ENCODE peak calls at places on chromosome 17, in ten cellular contexts. O is CD4-positive, CD25-positive, alpha-beta regulatory T cell; S is heart right ventricle; T is stomach; G is CD8-positive, alpha-beta T cell; Y is CD8-positive, alpha-beta memory T cell; D is left lung; X is prostate gland; Q is esophagus squamous epithelium; P is mammary epithelial cell. B is an unnamed sample. For H3K4me1, the result is how much of the 10 kb centered on the place peaks cover.

GRCh38 chr17:55577687-55578086 is 66.4 kb upstream of the SMIM36 start:
- DNase-seq in O (no peak), S (peak), T (no peak), G (no peak), Y (no peak), D (peak), X (no peak), Q (no peak), P (peak), B (peak)

GRCh38 chr17:39197380-39198185 is at the start of gene CACNB1:
- DNase-seq in O (peak), S (peak), T (peak), G (peak), Y (peak), D (peak), X (peak), Q (no peak), P (peak), B (peak)

GRCh38 chr17:34902761-34903325 is 58.4 kb downstream of the CCT6B start:
- DNase-seq in O (no peak), S (no peak), T (no peak), G (no peak), Y (no peak), D (no peak), X (no peak), Q (no peak), P (no peak), B (no peak)

GRCh38 chr17:79500738-79501533 is 109.9 kb downstream of the RBFOX3 start:
- DNase-seq in O (no peak), S (no peak), T (no peak), G (no peak), Y (no peak), D (no peak), X (no peak), Q (no peak), P (no peak), B (no peak)

GRCh38 chr17:77383613-77384608 is 243.1 kb downstream of the SEC14L1 start:
- DNase-seq in O (no peak), S (peak), T (peak), G (no peak), Y (no peak), D (no peak), X (peak), Q (no peak), P (peak), B (no peak)

GRCh38 chr17:36840796-36841195 is 96.5 kb upstream of the LHX1 start:
- DNase-seq in O (no peak), S (no peak), T (no peak), G (no peak), Y (no peak), D (no peak), X (no peak), Q (no peak), P (no peak), B (no peak)

GRCh38 chr17:13415877-13416416 is 185.8 kb downstream of the HS3ST3A1 start:
- DNase-seq in O (no peak), S (peak), T (no peak), G (no peak), Y (no peak), D (no peak), X (peak), Q (no peak), P (peak), B (no peak)

GRCh38 chr17:64118452-64118979 is 11.4 kb downstream of the ERN1 start:
- DNase-seq in O (no peak), S (peak), T (peak), G (no peak), Y (no peak), D (no peak), X (peak), Q (no peak), P (no peak), B (no peak)

GRCh38 chr17:7824021-7824924 is 9.7 kb upstream of the KDM6B start:
- DNase-seq in O (no peak), S (no peak), T (no peak), G (no peak), Y (no peak), D (no peak), X (no peak), Q (no peak), P (no peak), B (no peak)

GRCh38 chr17:21355586-21355985 is 20.6 kb upstream of the KCNJ12 start:
- DNase-seq in O (no peak), S (no peak), T (no peak), G (no peak), Y (no peak), D (no peak), X (no peak), Q (no peak), P (no peak), B (no peak)

GRCh38 chr17:35555695-35556094 is 4.9 kb downstream of the SLFN14 start:
- DNase-seq in O (no peak), S (no peak), T (no peak), G (no peak), Y (no peak), D (no peak), X (no peak), Q (no peak), P (no peak), B (no peak)

GRCh38 chr17:78937561-78937960 is 12.4 kb upstream of the TIMP2 start:
- DNase-seq in O (no peak), S (no peak), T (no peak), G (no peak), Y (no peak), D (no peak), X (no peak), Q (no peak), P (no peak), B (no peak)

GRCh38 chr17:78677303-78678219 is 100.4 kb upstream of the DNAH17 start:
- DNase-seq in O (no peak), S (no peak), T (no peak), G (no peak), Y (no peak), D (no peak), X (no peak), Q (no peak), P (no peak), B (no peak)

GRCh38 chr17:83176956-83177583 is 97.7 kb downstream of the METRNL start:
- DNase-seq in O (no peak), S (no peak), T (no peak), G (no peak), Y (no peak), D (no peak), X (no peak), Q (no peak), P (no peak), B (no peak)

GRCh38 chr17:50189396-50190277 is 11.8 kb downstream of the COL1A1 start:
- DNase-seq in O (no peak), S (no peak), T (no peak), G (peak), Y (no peak), D (peak), X (no peak), Q (no peak), P (no peak), B (no peak)

GRCh38 chr17:40168262-40168832 is 8.9 kb upstream of the RAPGEFL1 start:
- DNase-seq in O (peak), S (no peak), T (peak), G (peak), Y (peak), D (no peak), X (peak), Q (no peak), P (peak), B (no peak)

GRCh38 chr17:43327421-43327820 is 71.4 kb upstream of the ARL4D start:
- DNase-seq in O (no peak), S (no peak), T (no peak), G (no peak), Y (no peak), D (no peak), X (no peak), Q (no peak), P (no peak), B (no peak)

GRCh38 chr17:20066253-20066652 is 57.1 kb downstream of the SPECC1 start:
- DNase-seq in O (no peak), S (no peak), T (peak), G (no peak), Y (no peak), D (no peak), X (peak), Q (no peak), P (peak), B (no peak)

GRCh38 chr17:47694018-47694817 is at the start of gene TBKBP1:
- DNase-seq in O (peak), S (peak), T (no peak), G (peak), Y (peak), D (peak), X (no peak), Q (no peak), P (no peak), B (no peak)

GRCh38 chr17:59914274-59914854 is 21.4 kb downstream of the RPS6KB1 start:
- DNase-seq in O (no peak), S (no peak), T (no peak), G (no peak), Y (peak), D (no peak), X (no peak), Q (no peak), P (peak), B (no peak)

DNA sequence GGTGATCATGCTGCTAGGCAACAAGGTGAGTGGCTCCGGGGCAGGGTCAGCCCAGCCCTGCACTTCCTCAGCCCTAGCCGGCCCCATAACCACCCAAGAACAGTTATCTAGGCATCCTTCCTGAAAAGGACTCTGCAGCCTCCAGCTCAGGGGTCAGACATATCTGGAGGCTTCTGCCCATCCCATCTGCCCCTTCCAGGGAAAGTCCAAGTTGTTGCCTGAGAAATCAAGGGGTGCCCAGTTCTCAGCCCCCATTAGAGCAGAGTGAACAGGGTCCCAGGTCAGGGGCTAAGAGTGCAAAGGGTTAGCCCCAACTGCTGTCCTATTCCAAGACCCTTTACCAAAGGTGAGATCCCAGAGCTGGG is 4.1 kb upstream of the NHERF1 start:
- DNase-seq in O (no peak), S (no peak), T (no peak), G (peak), Y (no peak), D (no peak), X (no peak), Q (no peak), P (no peak), B (no peak)
- H3K4me1 ChIP-seq in O (half or more), S (under half), T (under half), G (half or more), Y (half or more), D (under half), X (under half), Q (under half), P (under half), B (half or more)

GRCh38 chr17:29140631-29141483 is 39.3 kb downstream of the MYO18A start:
- DNase-seq in O (peak), S (no peak), T (no peak), G (peak), Y (peak), D (peak), X (no peak), Q (no peak), P (no peak), B (peak)

GRCh38 chr17:29140051-29140582 is 40.1 kb downstream of the MYO18A start:
- DNase-seq in O (peak), S (peak), T (peak), G (peak), Y (peak), D (peak), X (peak), Q (no peak), P (peak), B (peak)

GRCh38 chr17:29138991-29139682 is 41.1 kb downstream of the MYO18A start:
- DNase-seq in O (no peak), S (peak), T (peak), G (no peak), Y (no peak), D (peak), X (no peak), Q (no peak), P (no peak), B (no peak)

GRCh38 chr17:29136998-29137730 is 43.0 kb downstream of the MYO18A start:
- DNase-seq in O (no peak), S (no peak), T (no peak), G (no peak), Y (no peak), D (no peak), X (no peak), Q (no peak), P (no peak), B (no peak)

DNA sequence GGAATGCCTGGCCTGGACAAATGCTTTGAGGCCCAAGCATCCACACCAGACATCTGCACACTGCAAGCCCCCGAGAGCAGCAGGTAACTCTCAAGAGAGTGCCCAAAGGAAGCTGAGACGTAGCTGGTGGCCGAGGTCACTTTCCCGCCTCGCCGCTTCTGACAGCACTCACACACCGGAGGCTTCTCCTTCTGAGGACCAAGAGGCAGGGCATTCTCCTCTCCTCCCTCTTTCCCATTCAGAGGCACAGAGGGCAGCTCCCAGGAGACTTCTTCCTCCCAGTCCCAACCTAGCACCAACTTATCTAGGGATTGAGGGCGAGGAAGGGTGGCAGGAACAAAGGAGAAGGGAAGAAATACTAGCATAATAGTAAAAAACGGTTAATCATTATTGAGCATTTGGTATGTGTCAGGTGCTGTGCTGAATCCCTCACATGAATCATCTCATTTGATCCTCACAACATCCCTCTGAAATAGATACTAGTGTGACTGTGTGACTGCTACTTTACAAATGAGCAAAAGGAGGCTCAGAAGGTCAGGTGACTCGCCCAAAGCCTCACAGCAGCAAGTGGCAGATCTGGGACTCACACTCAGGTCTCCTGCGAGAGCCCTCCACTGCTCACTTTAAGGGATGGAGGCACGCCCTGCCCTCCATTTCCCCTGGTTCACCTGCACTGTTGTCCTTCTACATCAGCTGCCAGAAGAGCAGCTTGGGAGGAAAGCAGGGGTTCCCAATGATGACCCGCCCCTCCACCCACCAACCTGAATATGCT is 41.8 kb downstream of the MYO18A start:
- DNase-seq in O (no peak), S (no peak), T (no peak), G (peak), Y (no peak), D (peak), X (no peak), Q (no peak), P (no peak), B (no peak)
- H3K4me3 ChIP-seq in O (peak), S (peak), T (no peak), G (peak), Y (peak), D (no peak), X (no peak), Q (peak), P (no peak), B (peak)

GRCh38 chr17:62688398-62689140 is 61.1 kb downstream of the MRC2 start:
- DNase-seq in O (no peak), S (no peak), T (no peak), G (no peak), Y (no peak), D (peak), X (no peak), Q (no peak), P (no peak), B (no peak)
- H3K4me1 ChIP-seq in O (under half), S (under half), T (under half), G (under half), Y (under half), D (under half), X (under half), Q (under half), P (under half), B (under half)

GRCh38 chr17:69142473-69142802 is 743 bp upstream of the ABCA6 start:
- DNase-seq in O (no peak), S (no peak), T (no peak), G (no peak), Y (no peak), D (no peak), X (no peak), Q (no peak), P (peak), B (no peak)

GRCh38 chr17:69144621-69145255 is 3.0 kb upstream of the ABCA6 start:
- DNase-seq in O (no peak), S (no peak), T (no peak), G (no peak), Y (no peak), D (no peak), X (no peak), Q (no peak), P (no peak), B (no peak)

GRCh38 chr17:69143683-69144231 is 2.1 kb upstream of the ABCA6 start:
- DNase-seq in O (no peak), S (no peak), T (no peak), G (no peak), Y (no peak), D (no peak), X (no peak), Q (no peak), P (no peak), B (no peak)

GRCh38 chr17:69147460-69147859 is 5.8 kb upstream of the ABCA6 start:
- DNase-seq in O (no peak), S (no peak), T (no peak), G (no peak), Y (no peak), D (no peak), X (no peak), Q (no peak), P (no peak), B (no peak)

GRCh38 chr17:69141802-69142472 is at the start of gene ABCA6:
- DNase-seq in O (no peak), S (no peak), T (no peak), G (no peak), Y (no peak), D (no peak), X (no peak), Q (no peak), P (peak), B (no peak)
- H3K4me3 ChIP-seq in O (no peak), S (peak), T (peak), G (no peak), Y (no peak), D (no peak), X (no peak), Q (peak), P (no peak), B (no peak)

DNA sequence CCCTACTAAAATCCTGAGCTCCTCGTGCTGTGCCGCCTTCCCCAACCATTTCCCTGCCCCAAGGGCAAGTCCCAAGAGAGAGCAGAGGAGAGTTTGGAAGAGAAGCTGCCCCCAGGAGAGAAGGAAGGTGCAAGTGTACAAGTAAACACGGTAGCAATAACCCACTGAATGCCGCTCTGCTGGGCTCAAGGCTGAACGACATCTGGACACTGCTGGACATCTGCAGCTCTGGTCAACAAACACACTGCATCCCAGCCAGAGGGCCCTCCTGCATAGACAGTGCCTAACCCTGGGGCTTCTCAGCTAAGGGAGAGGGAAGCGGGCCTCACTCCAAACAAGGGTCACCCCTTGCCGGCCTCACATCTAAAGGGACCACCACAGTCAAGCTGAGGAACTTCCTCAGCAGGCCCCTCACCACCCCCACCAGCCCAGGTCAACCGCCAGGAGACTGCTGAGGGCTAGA is 12.7 kb downstream of the JUP start:
- DNase-seq in O (no peak), S (no peak), T (no peak), G (no peak), Y (no peak), D (no peak), X (no peak), Q (no peak), P (peak), B (no peak)
- H3K4me1 ChIP-seq in O (under half), S (half or more), T (half or more), G (under half), Y (under half), D (under half), X (half or more), Q (half or more), P (half or more), B (under half)

DNA sequence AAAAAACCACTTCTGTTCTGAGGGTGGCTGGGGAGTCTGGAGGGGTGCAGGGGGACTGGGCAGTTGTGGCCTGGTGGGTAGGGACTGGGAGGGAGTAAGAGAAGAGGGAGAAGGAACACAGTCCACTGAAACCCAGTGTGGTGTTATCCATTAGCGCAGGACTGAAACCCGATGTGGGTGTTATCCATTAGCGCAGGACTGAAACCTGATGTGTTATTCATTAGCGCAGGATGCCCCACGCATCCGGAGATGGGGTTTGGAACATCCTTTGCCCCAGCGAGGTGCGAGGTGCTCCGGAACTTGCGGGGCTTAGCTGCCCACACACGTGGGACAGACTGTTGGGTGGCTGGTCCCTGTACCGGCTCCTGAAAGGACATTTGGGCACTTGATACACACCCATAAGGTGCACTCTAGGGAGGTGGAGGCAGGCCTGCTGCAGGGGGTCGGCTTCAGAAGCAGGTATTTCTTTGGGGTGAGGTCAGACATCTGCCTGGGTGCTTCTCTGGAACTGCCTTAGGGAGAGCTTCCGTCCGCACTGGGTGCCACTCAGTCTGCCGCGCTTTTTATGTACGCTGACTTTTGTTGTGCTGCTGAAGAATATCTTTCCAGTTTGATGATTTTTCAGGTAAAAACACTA is 20.3 kb upstream of the FASN start:
- DNase-seq in O (no peak), S (no peak), T (no peak), G (no peak), Y (no peak), D (no peak), X (no peak), Q (no peak), P (no peak), B (no peak)
- H3K4me3 ChIP-seq in O (no peak), S (no peak), T (no peak), G (no peak), Y (no peak), D (no peak), X (no peak), Q (no peak), P (no peak), B (no peak)

DNA sequence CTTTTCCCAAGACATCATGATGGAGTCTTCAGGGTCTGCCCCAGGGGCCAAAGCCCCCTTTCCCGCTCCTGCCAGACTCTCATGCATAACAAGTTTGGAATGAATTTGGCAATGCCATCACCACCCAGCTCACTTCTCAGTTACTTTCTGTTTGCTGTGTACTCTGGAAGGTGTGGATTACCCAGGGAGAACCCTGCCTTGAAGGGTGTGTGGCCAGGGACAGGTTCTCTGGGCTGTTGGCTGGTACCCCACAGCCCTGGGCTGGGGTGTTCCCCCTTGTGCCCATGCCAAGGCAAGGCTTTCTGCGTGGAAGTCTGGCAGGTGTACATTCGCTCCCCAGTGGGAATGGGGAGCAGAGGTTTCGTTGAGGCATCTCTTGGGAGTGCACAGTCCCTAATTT is 187.7 kb downstream of the CCDC182 start:
- DNase-seq in O (no peak), S (no peak), T (no peak), G (no peak), Y (no peak), D (peak), X (no peak), Q (no peak), P (no peak), B (no peak)
- H3K4me1 ChIP-seq in O (under half), S (under half), T (under half), G (under half), Y (under half), D (under half), X (under half), Q (under half), P (under half), B (under half)

DNA sequence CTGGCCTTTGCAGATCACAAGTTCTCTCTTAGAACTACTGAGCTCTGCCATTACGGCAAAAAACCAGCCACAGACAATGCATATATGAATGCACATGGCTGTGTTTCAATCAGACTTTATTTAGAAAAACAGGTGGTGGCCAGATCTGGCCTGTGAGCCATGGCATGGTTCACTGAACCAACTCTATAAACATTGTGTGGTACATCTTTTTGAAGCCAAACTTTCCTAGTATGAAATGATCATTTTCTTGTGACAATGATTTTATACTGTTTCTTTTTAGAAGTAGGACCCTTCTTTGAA is 65.9 kb upstream of the AMZ2 start:
- DNase-seq in O (no peak), S (no peak), T (no peak), G (no peak), Y (no peak), D (no peak), X (no peak), Q (no peak), P (no peak), B (no peak)
- H3K4me3 ChIP-seq in O (peak), S (no peak), T (no peak), G (no peak), Y (peak), D (no peak), X (no peak), Q (peak), P (no peak), B (peak)

B was measured in effector memory CD4-positive, alpha-beta T cell.